ENCODE peak calls at places on chromosomes 3 and 15, in seven cellular contexts. W is K562, C is right lobe of liver, J is adrenal gland, E is esophagus squamous epithelium, N is Peyer's patch, Z is A549. H is an unnamed sample.

GRCh38 chr3:162525052-162525451 is 1028.4 kb downstream of the OTOL1 start:
- DNase-seq in W (no peak), C (no peak), J (no peak), E (no peak), N (no peak), Z (no peak), H (no peak)

GRCh38 chr15:40354408-40355171 is 3.4 kb upstream of the DISP2 start:
- DNase-seq in W (peak), C (no peak), J (no peak), E (no peak), N (no peak), Z (no peak), H (peak)

GRCh38 chr3:42608586-42608985 is 8.1 kb downstream of the NKTR start:
- DNase-seq in W (no peak), C (no peak), J (no peak), E (no peak), N (no peak), Z (no peak), H (no peak)

GRCh38 chr3:79724206-79724605 is 43.6 kb downstream of the ROBO1 start:
- DNase-seq in W (no peak), C (no peak), J (no peak), E (no peak), N (no peak), Z (peak), H (no peak)

GRCh38 chr15:67790610-67791319 is 34.5 kb upstream of the SKOR1 start:
- DNase-seq in W (no peak), C (no peak), J (no peak), E (no peak), N (no peak), Z (no peak), H (no peak)

GRCh38 chr3:163779396-163780344 is 1298.6 kb downstream of the SI start:
- DNase-seq in W (no peak), C (no peak), J (no peak), E (no peak), N (no peak), Z (no peak), H (peak)

GRCh38 chr3:175355801-175356335 is 496.7 kb downstream of the NAALADL2 start:
- DNase-seq in W (no peak), C (no peak), J (no peak), E (no peak), N (no peak), Z (no peak), H (no peak)

GRCh38 chr3:98855811-98856400 is 45.6 kb downstream of the DCBLD2 start:
- DNase-seq in W (no peak), C (no peak), J (peak), E (no peak), N (no peak), Z (peak), H (no peak)

GRCh38 chr3:194220776-194221735 is 85.1 kb downstream of the HES1 start:
- DNase-seq in W (no peak), C (peak), J (no peak), E (no peak), N (no peak), Z (no peak), H (no peak)

GRCh38 chr15:66115568-66116206 is 137.9 kb downstream of the MEGF11 start:
- DNase-seq in W (no peak), C (no peak), J (no peak), E (no peak), N (no peak), Z (no peak), H (no peak)

GRCh38 chr3:22612927-22613326 is 590.2 kb upstream of the UBE2E2 start:
- DNase-seq in W (no peak), C (no peak), J (no peak), E (no peak), N (no peak), Z (no peak), H (no peak)

GRCh38 chr15:84818221-84819131 is 1.3 kb downstream of the ALPK3 start:
- DNase-seq in W (no peak), C (no peak), J (peak), E (no peak), N (no peak), Z (peak), H (no peak)

GRCh38 chr15:92178908-92179307 is 214.8 kb upstream of the ST8SIA2 start:
- DNase-seq in W (no peak), C (no peak), J (no peak), E (no peak), N (no peak), Z (no peak), H (no peak)

GRCh38 chr3:8503461-8503860 is 1.8 kb downstream of the LMCD1 start:
- DNase-seq in W (no peak), C (no peak), J (no peak), E (no peak), N (no peak), Z (peak), H (no peak)

GRCh38 chr3:128971421-128971820 is 22.5 kb downstream of the CFAP92 start:
- DNase-seq in W (no peak), C (no peak), J (peak), E (no peak), N (no peak), Z (no peak), H (no peak)

GRCh38 chr15:69976366-69976994 is 121.2 kb downstream of the TLE3 start:
- DNase-seq in W (peak), C (no peak), J (no peak), E (no peak), N (no peak), Z (peak), H (peak)

GRCh38 chr15:56341201-56341600 is 24.0 kb upstream of the TEX9 start:
- DNase-seq in W (no peak), C (no peak), J (no peak), E (no peak), N (no peak), Z (no peak), H (no peak)

GRCh38 chr15:39474657-39475056 is 106.2 kb upstream of the THBS1 start:
- DNase-seq in W (no peak), C (no peak), J (no peak), E (no peak), N (no peak), Z (no peak), H (no peak)

DNA sequence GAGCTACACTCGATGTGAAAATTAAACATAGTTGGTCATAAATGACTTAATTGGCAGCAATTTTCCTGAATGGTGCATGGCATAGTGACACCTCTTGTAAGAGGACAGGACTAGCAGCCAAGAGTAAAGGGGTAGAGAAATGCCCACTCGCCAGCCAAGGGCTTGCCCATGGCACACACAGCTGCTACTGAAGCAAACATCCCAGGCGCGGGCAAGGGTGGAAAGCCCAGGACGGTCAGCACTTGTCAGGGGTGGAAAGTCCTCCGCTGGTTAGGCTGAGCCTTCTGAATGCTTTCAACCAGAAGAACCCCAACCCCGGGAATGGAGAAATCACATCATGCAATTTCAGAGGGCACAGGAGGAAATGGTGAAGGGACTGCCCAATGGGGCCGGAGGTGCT is 31.6 kb downstream of the BDH1 start:
- DNase-seq in W (no peak), C (no peak), J (no peak), E (no peak), N (no peak), Z (no peak), H (no peak)
- TF ChIP-seq POLR2A in W (no peak), C (no peak), J (no peak), E (no peak), N (no peak), Z (no peak), H (no peak)

GRCh38 chr3:132660056-132660744 is at the start of gene UBA5:
- DNase-seq in W (peak), C (peak), J (peak), E (no peak), N (peak), Z (peak), H (peak)
- TF ChIP-seq POLR2A in W (peak), C (peak), J (no peak), E (peak), N (no peak), Z (peak), H (peak)

GRCh38 chr15:90228960-90229359 is 4.8 kb downstream of the CIB1 start:
- DNase-seq in W (no peak), C (no peak), J (no peak), E (no peak), N (no peak), Z (no peak), H (no peak)

GRCh38 chr15:90230071-90230494 is 3.7 kb downstream of the CIB1 start:
- DNase-seq in W (no peak), C (peak), J (peak), E (no peak), N (no peak), Z (no peak), H (no peak)

GRCh38 chr15:90227336-90227735 is 6.4 kb downstream of the CIB1 start:
- DNase-seq in W (no peak), C (no peak), J (no peak), E (no peak), N (no peak), Z (no peak), H (no peak)

GRCh38 chr15:90225504-90226234 is 8.1 kb downstream of the CIB1 start:
- DNase-seq in W (no peak), C (no peak), J (no peak), E (no peak), N (no peak), Z (no peak), H (no peak)

DNA sequence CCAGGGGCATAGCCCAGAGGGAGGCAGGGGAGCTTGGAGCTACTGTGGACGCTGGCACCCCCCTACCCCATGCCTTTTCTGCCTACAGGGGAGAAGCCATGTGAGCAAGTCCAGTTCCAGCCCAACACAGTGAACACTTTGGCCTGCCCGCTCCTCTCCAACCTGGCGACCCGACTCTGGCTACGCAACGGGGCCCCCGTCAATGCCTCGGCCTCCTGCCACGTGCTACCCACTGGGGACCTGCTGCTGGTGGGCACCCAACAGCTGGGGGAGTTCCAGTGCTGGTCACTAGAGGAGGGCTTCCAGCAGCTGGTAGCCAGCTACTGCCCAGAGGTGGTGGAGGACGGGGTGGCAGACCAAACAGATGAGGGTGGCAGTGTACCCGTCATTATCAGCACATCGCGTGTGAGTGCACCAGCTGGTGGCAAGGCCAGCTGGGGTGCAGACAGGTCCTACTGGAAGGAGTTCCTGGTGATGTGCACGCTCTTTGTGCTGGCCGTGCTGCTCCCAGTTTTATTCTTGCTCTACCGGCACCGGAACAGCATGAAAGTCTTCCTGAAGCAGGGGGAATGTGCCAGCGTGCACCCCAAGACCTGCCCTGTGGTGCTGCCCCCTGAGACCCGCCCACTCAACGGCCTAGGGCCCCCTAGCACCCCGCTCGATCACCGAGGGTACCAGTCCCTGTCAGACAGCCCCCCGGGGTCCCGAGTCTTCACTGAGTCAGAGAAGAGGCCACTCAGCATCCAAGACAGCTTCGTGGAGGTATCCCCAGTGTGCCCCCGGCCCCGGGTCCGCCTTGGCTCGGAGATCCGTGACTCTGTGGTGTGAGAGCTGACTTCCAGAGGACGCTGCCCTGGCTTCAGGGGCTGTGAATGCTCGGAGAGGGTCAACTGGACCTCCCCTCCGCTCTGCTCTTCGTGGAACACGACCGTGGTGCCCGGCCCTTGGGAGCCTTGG is 5.6 kb downstream of the CIB1 start:
- DNase-seq in W (no peak), C (no peak), J (no peak), E (no peak), N (no peak), Z (no peak), H (no peak)
- TF ChIP-seq POLR2A in W (no peak), C (no peak), J (no peak), E (no peak), N (no peak), Z (no peak), H (no peak)

DNA sequence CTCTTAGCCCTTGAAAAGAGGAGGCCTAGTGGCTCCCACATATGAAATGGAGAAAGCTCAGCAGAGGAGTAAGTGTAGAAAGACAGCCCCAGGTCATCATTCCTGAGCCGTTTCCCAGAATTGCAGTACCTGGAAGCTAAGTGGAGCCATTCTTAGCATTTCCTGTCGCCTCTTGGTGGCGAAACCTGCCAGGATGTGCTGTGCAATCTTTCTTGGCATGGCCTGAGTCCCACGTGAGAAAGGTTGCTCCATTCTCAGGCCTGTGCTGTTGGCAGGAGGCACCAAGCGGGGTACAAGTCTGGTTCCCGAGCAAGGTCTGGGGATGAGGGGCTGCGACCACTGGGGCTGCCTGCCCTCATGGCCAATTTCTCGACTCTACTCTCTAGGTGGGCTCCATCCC is 207.2 kb upstream of the TPM1 start:
- DNase-seq in W (no peak), C (peak), J (no peak), E (no peak), N (no peak), Z (no peak), H (no peak)
- TF ChIP-seq POLR2A in W (no peak), C (peak), J (no peak), E (no peak), N (no peak), Z (no peak), H (no peak)

GRCh38 chr3:187025656-187026320 is 95.5 kb downstream of the ST6GAL1 start:
- DNase-seq in W (peak), C (no peak), J (no peak), E (no peak), N (peak), Z (no peak), H (peak)
- TF ChIP-seq POLR2A in W (no peak), C (no peak), J (no peak), E (no peak), N (no peak), Z (no peak), H (no peak)

GRCh38 chr15:41970456-41970855 is 1.9 kb downstream of the EHD4 start:
- DNase-seq in W (no peak), C (peak), J (no peak), E (no peak), N (no peak), Z (no peak), H (no peak)

GRCh38 chr15:41971089-41971892 is 1.1 kb downstream of the EHD4 start:
- DNase-seq in W (peak), C (peak), J (peak), E (no peak), N (peak), Z (peak), H (peak)

GRCh38 chr15:41971893-41972340 is 440 bp downstream of the EHD4 start:
- DNase-seq in W (peak), C (peak), J (no peak), E (no peak), N (peak), Z (no peak), H (no peak)

GRCh38 chr15:41969851-41970431 is 2.4 kb downstream of the EHD4 start:
- DNase-seq in W (no peak), C (peak), J (no peak), E (no peak), N (peak), Z (no peak), H (no peak)

GRCh38 chr15:41972341-41973237 is at the start of gene EHD4:
- DNase-seq in W (peak), C (peak), J (peak), E (peak), N (peak), Z (peak), H (peak)
- TF ChIP-seq POLR2A in W (peak), C (peak), J (peak), E (peak), N (peak), Z (peak), H (peak)